ENCODE peak calls at places on chromosomes 13 and 19, in eight cellular contexts. P is astrocyte of the spinal cord, M is fibroblast of villous mesenchyme, T is hepatocyte, B is heart left ventricle, S is kidney epithelial cell, H is right atrium auricular region, G is left lung. D is an unnamed sample.

GRCh38 chr13:48446454-48446853 is 33.5 kb upstream of the LPAR6 start:
- DNase-seq in T (no peak), P (peak; percentile 74), S (no peak), M (peak; percentile 59), H (no peak), G (no peak), B (no peak), D (peak; percentile 52)

GRCh38 chr13:109990296-109990695 is 203.9 kb upstream of the IRS2 start:
- DNase-seq in S (no peak), M (no peak), H (peak; percentile 48), G (no peak), B (no peak), P (no peak), T (no peak), D (no peak)

GRCh38 chr19:54331626-54332025 is 7.3 kb downstream of the LILRA4 start:
- DNase-seq in P (no peak), M (no peak), B (no peak), G (no peak), H (no peak), S (no peak), T (no peak), D (no peak)

GRCh38 chr19:57537953-57538547 is 10.9 kb downstream of the ZNF549 start:
- DNase-seq in G (no peak), T (no peak), P (peak; percentile 12), M (no peak), S (no peak), B (no peak), H (no peak), D (no peak)

GRCh38 chr19:22286151-22286810 is at the start of gene ZNF729:
- DNase-seq in H (no peak), B (peak; percentile 29), G (no peak), S (no peak), M (no peak), T (no peak), P (no peak), D (no peak)

GRCh38 chr19:48487944-48488343 is 18.8 kb downstream of the CYTH2 start:
- DNase-seq in G (peak; percentile 87), P (peak; percentile 71), T (no peak), S (no peak), B (peak; percentile 87), M (no peak), H (no peak), D (no peak)

GRCh38 chr13:111368091-111368490 is 47.6 kb downstream of the TEX29 start:
- DNase-seq in S (no peak), B (no peak), T (no peak), M (no peak), P (no peak), G (no peak), H (peak; percentile 34), D (no peak)

GRCh38 chr19:29662604-29663404 is 2.5 kb upstream of the PLEKHF1 start:
- DNase-seq in T (peak; percentile 76), S (peak; percentile 63), G (peak; percentile 60), M (peak; percentile 93), P (peak; percentile 87), B (peak; percentile 85), H (peak; percentile 89), D (peak; percentile 86)

GRCh38 chr13:111119966-111120365 is 4.9 kb downstream of the ARHGEF7 start:
- DNase-seq in M (peak; percentile 31), P (peak; percentile 26), H (no peak), T (no peak), S (no peak), G (no peak), B (no peak), D (no peak)

GRCh38 chr13:29182216-29182615 is 362.1 kb downstream of the MTUS2 start:
- DNase-seq in H (no peak), P (no peak), B (no peak), M (no peak), G (no peak), S (no peak), T (no peak), D (no peak)

GRCh38 chr19:33247441-33247819 is 21.8 kb upstream of the SLC7A10 start:
- DNase-seq in B (no peak), T (no peak), M (no peak), S (no peak), G (no peak), P (no peak), H (no peak), D (no peak)

GRCh38 chr19:3785938-3786824 is at the start of gene MATK:
- DNase-seq in M (no peak), P (no peak), T (no peak), S (no peak), H (no peak), B (no peak), G (peak; percentile 60), D (no peak)

GRCh38 chr13:110226051-110226562 is 80.8 kb downstream of the COL4A1 start:
- DNase-seq in G (no peak), S (no peak), T (no peak), P (no peak), H (no peak), B (no peak), M (peak; percentile 81), D (peak; percentile 50)

GRCh38 chr13:105035092-105035491 is 1500.4 kb downstream of the EFNB2 start:
- DNase-seq in M (no peak), B (no peak), T (no peak), G (no peak), S (no peak), P (no peak), H (no peak), D (no peak)

GRCh38 chr13:94239135-94239534 is 240.3 kb downstream of the DCT start:
- DNase-seq in S (peak; percentile 47), B (no peak), G (no peak), H (no peak), T (no peak), P (peak; percentile 29), M (peak; percentile 46), D (peak; percentile 78)

GRCh38 chr19:51064534-51065220 is at the start of gene KLK13:
- DNase-seq in P (no peak), G (no peak), S (no peak), H (no peak), B (peak; percentile 71), T (peak; percentile 63), M (no peak), D (no peak)

GRCh38 chr19:50926144-50926543 is 14.9 kb upstream of the KLK4 start:
- DNase-seq in G (no peak), P (no peak), B (no peak), S (no peak), H (no peak), M (no peak), T (no peak), D (no peak)

GRCh38 chr13:23292596-23292995 is 111.8 kb downstream of the SGCG start:
- DNase-seq in G (no peak), M (no peak), H (no peak), B (no peak), S (no peak), T (no peak), P (no peak), D (no peak)

GRCh38 chr19:39342647-39343305 is 555 bp downstream of the SAMD4B start:
- DNase-seq in P (no peak), B (no peak), G (no peak), T (peak; percentile 58), M (no peak), S (no peak), H (no peak), D (no peak)

GRCh38 chr19:38684078-38684861 is 36.8 kb downstream of the ACTN4 start:
- DNase-seq in P (peak; percentile 95), T (peak; percentile 90), B (peak; percentile 91), G (no peak), M (peak; percentile 96), H (peak; percentile 89), S (no peak), D (peak; percentile 70)

GRCh38 chr13:43364210-43365041 is 341.0 kb downstream of the DNAJC15 start:
- DNase-seq in G (no peak), M (peak; percentile 63), S (no peak), P (peak; percentile 76), B (peak; percentile 58), T (no peak), H (no peak), D (peak; percentile 71)

GRCh38 chr13:34863360-34864135 is 78.5 kb upstream of the NBEA start:
- DNase-seq in T (peak; percentile 65), G (no peak), M (peak; percentile 72), H (no peak), B (no peak), P (peak; percentile 69), S (peak; percentile 90), D (peak; percentile 82)

GRCh38 chr19:6452899-6453298 is 6.7 kb downstream of the SLC25A23 start:
- DNase-seq in S (no peak), G (no peak), P (no peak), M (no peak), B (no peak), T (no peak), H (no peak), D (no peak)

GRCh38 chr19:6453951-6454565 is 5.5 kb downstream of the SLC25A23 start:
- DNase-seq in S (no peak), G (no peak), H (no peak), M (no peak), B (no peak), P (no peak), T (no peak), D (no peak)

GRCh38 chr19:6451583-6452222 is 7.9 kb downstream of the SLC25A23 start:
- DNase-seq in T (no peak), G (no peak), M (no peak), B (no peak), S (no peak), P (no peak), H (no peak), D (no peak)

GRCh38 chr19:6450166-6450565 is 9.4 kb downstream of the SLC25A23 start:
- DNase-seq in S (no peak), T (no peak), M (no peak), B (no peak), P (no peak), G (no peak), H (no peak), D (no peak)

GRCh38 chr19:6452223-6452614 is 7.4 kb downstream of the SLC25A23 start:
- DNase-seq in B (no peak), H (no peak), G (no peak), T (no peak), P (no peak), M (no peak), S (no peak), D (no peak)
- TF ChIP-seq CTCF in B (no peak), H (no peak), G (no peak), T (no peak), P (no peak), M (no peak), S (no peak), D (no peak)

GRCh38 chr19:47093254-47093653 is 20.3 kb downstream of the ZC3H4 start:
- DNase-seq in G (peak; percentile 13), S (no peak), M (no peak), B (no peak), P (no peak), T (no peak), H (no peak), D (no peak)
- TF ChIP-seq CTCF in G (no peak), S (no peak), M (no peak), B (no peak), P (no peak), T (no peak), H (no peak), D (no peak)

GRCh38 chr19:42606660-42607351 is 12.1 kb upstream of the CEACAM8 start:
- DNase-seq in S (no peak), H (no peak), T (peak; percentile 50), G (peak; percentile 92), M (peak; percentile 36), B (peak; percentile 32), P (peak; percentile 5), D (no peak)
- TF ChIP-seq CTCF in S (peak; percentile 62), H (peak; percentile 54), T (peak; percentile 30), G (peak; percentile 76), M (peak; percentile 80), B (peak; percentile 32), P (peak; percentile 67), D (peak; percentile 73)

GRCh38 chr19:45911291-45911690 is 3.3 kb downstream of the NANOS2 start:
- DNase-seq in S (no peak), M (no peak), B (no peak), P (no peak), H (no peak), G (no peak), T (peak; percentile 60), D (no peak)
- TF ChIP-seq CTCF in S (no peak), M (no peak), B (no peak), P (no peak), H (no peak), G (no peak), T (no peak), D (no peak)

D was measured in brain microvascular endothelial cell.